ENCODE peak calls at places on chromosomes 3 and 15, in six cellular contexts. One of them, this sample, is unnamed.

GRCh38 chr3:153829596-153830170 is 291.5 kb upstream of the ARHGEF26 start:
- DNase-seq in lower leg skin: no peak
- DNase-seq in psoas muscle: no peak
- DNase-seq in cardiac muscle cell: no peak
- DNase-seq in testis: no peak
- DNase-seq in omental fat pad: no peak
- DNase-seq in this sample: no peak

GRCh38 chr15:37951999-37952398 is 17.6 kb downstream of the TMCO5A start:
- DNase-seq in cardiac muscle cell: no peak
- DNase-seq in lower leg skin: no peak
- DNase-seq in testis: no peak
- DNase-seq in omental fat pad: no peak
- DNase-seq in psoas muscle: no peak
- DNase-seq in this sample: no peak

GRCh38 chr3:133531981-133532380 is 41.5 kb upstream of the CDV3 start:
- DNase-seq in omental fat pad: no peak
- DNase-seq in lower leg skin: no peak
- DNase-seq in psoas muscle: no peak
- DNase-seq in cardiac muscle cell: no peak
- DNase-seq in testis: no peak
- DNase-seq in this sample: no peak

GRCh38 chr3:10408680-10409079 is 87.8 kb upstream of the SEC13 start:
- DNase-seq in omental fat pad: no peak
- DNase-seq in lower leg skin: no peak
- DNase-seq in psoas muscle: no peak
- DNase-seq in testis: no peak
- DNase-seq in cardiac muscle cell: no peak
- DNase-seq in this sample: no peak

GRCh38 chr3:71191031-71191482 is 392.5 kb downstream of the FOXP1 start:
- DNase-seq in omental fat pad: no peak
- DNase-seq in lower leg skin: no peak
- DNase-seq in psoas muscle: no peak
- DNase-seq in cardiac muscle cell: no peak
- DNase-seq in testis: no peak
- DNase-seq in this sample: no peak

GRCh38 chr15:50907866-50908208 is 646 bp upstream of the AP4E1 start:
- DNase-seq in lower leg skin: peak; percentile 56
- DNase-seq in omental fat pad: peak; percentile 28
- DNase-seq in testis: peak; percentile 70
- DNase-seq in cardiac muscle cell: peak; percentile 46
- DNase-seq in psoas muscle: no peak
- DNase-seq in this sample: no peak

GRCh38 chr15:42921049-42921731 is 612 bp upstream of the TTBK2 start:
- DNase-seq in psoas muscle: peak; percentile 29
- DNase-seq in omental fat pad: no peak
- DNase-seq in testis: peak; percentile 60
- DNase-seq in lower leg skin: peak; percentile 30
- DNase-seq in cardiac muscle cell: no peak
- DNase-seq in this sample: peak; percentile 24

GRCh38 chr3:127107002-127107401 is 85.9 kb upstream of the PRR23E start:
- DNase-seq in cardiac muscle cell: no peak
- DNase-seq in lower leg skin: no peak
- DNase-seq in psoas muscle: no peak
- DNase-seq in omental fat pad: no peak
- DNase-seq in testis: no peak
- DNase-seq in this sample: no peak

GRCh38 chr15:61916104-61916503 is 144.1 kb downstream of the VPS13C start:
- DNase-seq in cardiac muscle cell: peak; percentile 12
- DNase-seq in lower leg skin: no peak
- DNase-seq in psoas muscle: no peak
- DNase-seq in omental fat pad: no peak
- DNase-seq in testis: no peak
- DNase-seq in this sample: no peak

GRCh38 chr3:115784739-115785571 is 161.6 kb downstream of the GAP43 start:
- DNase-seq in omental fat pad: no peak
- DNase-seq in lower leg skin: no peak
- DNase-seq in cardiac muscle cell: peak; percentile 15
- DNase-seq in testis: no peak
- DNase-seq in psoas muscle: no peak
- DNase-seq in this sample: no peak

DNA sequence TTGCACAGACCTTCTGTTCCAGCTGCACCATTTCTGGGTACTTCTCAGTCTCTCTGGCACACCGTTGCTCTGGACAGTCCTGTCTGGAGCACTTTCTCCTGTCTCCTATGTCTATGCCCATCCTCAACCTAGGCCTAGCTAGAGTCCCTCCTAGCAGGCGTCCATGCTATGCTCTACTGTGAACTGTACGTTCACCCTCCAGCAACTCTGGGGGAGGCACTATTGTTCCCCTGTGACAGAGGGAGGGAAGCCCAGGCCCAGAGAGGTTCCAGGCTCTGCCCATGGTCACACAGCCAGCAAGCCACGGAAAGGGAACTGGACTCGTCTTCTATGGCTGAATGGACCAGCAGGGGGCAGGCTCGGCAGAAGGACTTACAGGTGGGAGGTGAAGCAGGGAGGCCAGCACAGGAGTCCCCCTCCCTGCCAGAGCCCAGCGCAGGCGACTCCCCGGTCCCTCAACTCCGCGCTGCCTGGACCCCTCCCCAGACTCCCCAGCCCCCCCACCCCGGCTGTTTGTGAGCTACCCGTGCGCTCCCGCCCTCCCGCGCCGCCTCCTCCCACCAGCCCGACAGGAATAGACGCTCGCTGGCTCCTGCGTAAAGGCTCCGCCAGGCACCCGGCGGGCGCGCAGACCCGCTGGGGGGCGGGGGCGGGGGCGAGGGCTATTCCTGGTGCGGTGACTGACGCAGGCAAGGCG is 1.7 kb upstream of the LINGO1 start:
- DNase-seq in cardiac muscle cell: peak; percentile 79
- DNase-seq in lower leg skin: no peak
- DNase-seq in testis: peak; percentile 88
- DNase-seq in psoas muscle: peak; percentile 50
- DNase-seq in omental fat pad: peak; percentile 33
- DNase-seq in this sample: peak; percentile 31
- TF ChIP-seq CTCF in cardiac muscle cell: peak; percentile 64
- TF ChIP-seq CTCF in lower leg skin: no peak
- TF ChIP-seq CTCF in testis: peak; percentile 41
- TF ChIP-seq CTCF in psoas muscle: peak; percentile 34
- TF ChIP-seq CTCF in omental fat pad: no peak
- TF ChIP-seq CTCF in this sample: peak; percentile 24

GRCh38 chr3:101134331-101134730 is 141.1 kb upstream of the ABI3BP start:
- DNase-seq in cardiac muscle cell: no peak
- DNase-seq in omental fat pad: no peak
- DNase-seq in testis: no peak
- DNase-seq in psoas muscle: no peak
- DNase-seq in lower leg skin: no peak
- DNase-seq in this sample: no peak

GRCh38 chr3:101127991-101128390 is 134.8 kb upstream of the ABI3BP start:
- DNase-seq in testis: no peak
- DNase-seq in psoas muscle: no peak
- DNase-seq in cardiac muscle cell: no peak
- DNase-seq in lower leg skin: no peak
- DNase-seq in omental fat pad: no peak
- DNase-seq in this sample: no peak

GRCh38 chr3:101133638-101134037 is 140.4 kb upstream of the ABI3BP start:
- DNase-seq in psoas muscle: no peak
- DNase-seq in lower leg skin: no peak
- DNase-seq in cardiac muscle cell: no peak
- DNase-seq in testis: no peak
- DNase-seq in omental fat pad: no peak
- DNase-seq in this sample: no peak

GRCh38 chr3:101128786-101129185 is 135.6 kb upstream of the ABI3BP start:
- DNase-seq in cardiac muscle cell: no peak
- DNase-seq in omental fat pad: no peak
- DNase-seq in psoas muscle: no peak
- DNase-seq in testis: no peak
- DNase-seq in lower leg skin: no peak
- DNase-seq in this sample: no peak

DNA sequence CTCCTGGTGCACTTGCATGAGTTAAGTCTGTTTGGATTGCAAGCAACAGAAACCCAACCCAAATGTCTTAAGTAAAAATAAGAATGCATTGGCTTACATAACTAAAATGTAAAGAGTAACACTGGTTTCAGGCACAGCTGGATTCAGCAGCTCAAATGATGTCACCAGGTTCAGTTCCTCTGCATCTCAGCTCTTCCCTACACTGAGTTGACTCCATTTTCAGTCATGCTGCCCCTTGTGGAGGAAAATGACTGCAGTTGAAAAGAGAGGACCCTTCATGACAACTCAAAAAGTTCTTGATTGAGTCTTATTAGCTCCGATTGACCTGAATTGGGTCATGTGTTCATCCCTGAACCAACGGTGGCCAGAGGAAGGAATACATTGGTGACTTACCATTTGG is 138.5 kb upstream of the ABI3BP start:
- DNase-seq in testis: no peak
- DNase-seq in omental fat pad: no peak
- DNase-seq in psoas muscle: no peak
- DNase-seq in cardiac muscle cell: no peak
- DNase-seq in lower leg skin: no peak
- DNase-seq in this sample: no peak
- TF ChIP-seq CTCF in testis: no peak
- TF ChIP-seq CTCF in omental fat pad: no peak
- TF ChIP-seq CTCF in psoas muscle: no peak
- TF ChIP-seq CTCF in cardiac muscle cell: no peak
- TF ChIP-seq CTCF in lower leg skin: no peak
- TF ChIP-seq CTCF in this sample: no peak

DNA sequence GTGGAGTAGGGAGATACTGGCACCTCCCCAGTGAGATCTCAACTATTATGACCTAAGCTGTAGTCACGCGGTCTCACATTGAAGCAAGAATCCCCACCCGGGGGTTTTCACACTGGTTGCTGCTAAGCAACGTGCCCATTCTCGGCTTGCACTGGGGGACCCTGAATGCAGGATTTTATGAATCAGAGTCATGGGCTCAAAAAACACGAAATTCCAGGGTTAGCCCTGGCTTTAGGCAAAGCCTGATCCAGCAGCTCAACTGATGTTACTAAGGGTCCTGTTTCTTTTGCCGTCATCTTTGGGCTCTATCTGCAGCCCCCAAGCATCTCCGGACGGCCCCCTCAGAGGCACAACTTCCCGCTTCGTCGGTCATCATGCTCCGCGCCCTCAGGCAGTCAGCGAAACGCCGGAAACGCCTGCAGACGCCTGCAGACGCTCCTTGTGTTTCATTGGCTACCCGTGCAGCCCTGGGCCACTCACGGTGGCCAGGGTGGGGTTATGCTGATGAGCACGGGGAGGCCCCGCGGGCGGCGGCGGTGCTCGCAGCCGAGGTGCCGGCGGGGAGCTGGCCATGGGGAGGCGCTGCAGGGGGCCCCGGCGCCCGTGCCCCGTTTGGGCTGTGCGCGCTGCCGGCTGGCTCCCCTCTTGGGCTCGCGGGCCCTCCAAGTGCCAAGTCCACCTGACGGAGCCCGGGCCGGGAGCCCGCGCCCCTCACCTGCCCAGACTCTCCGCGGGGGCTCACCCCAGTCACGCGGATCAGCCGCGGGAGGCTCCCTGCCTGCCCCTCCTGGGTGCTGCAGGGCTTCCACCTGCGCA is 25.8 kb downstream of the EFCC1 start:
- DNase-seq in omental fat pad: peak; percentile 72
- DNase-seq in psoas muscle: peak; percentile 88
- DNase-seq in testis: peak; percentile 94
- DNase-seq in lower leg skin: peak; percentile 85
- DNase-seq in cardiac muscle cell: peak; percentile 94
- DNase-seq in this sample: peak; percentile 90
- TF ChIP-seq CTCF in omental fat pad: peak; percentile 42
- TF ChIP-seq CTCF in psoas muscle: peak; percentile 62
- TF ChIP-seq CTCF in testis: peak; percentile 67
- TF ChIP-seq CTCF in lower leg skin: no peak
- TF ChIP-seq CTCF in cardiac muscle cell: peak; percentile 39
- TF ChIP-seq CTCF in this sample: peak; percentile 88

GRCh38 chr3:172303941-172304558 is 144.2 kb downstream of the GHSR start:
- DNase-seq in lower leg skin: no peak
- DNase-seq in testis: no peak
- DNase-seq in omental fat pad: no peak
- DNase-seq in psoas muscle: no peak
- DNase-seq in cardiac muscle cell: no peak
- DNase-seq in this sample: no peak
- TF ChIP-seq CTCF in lower leg skin: no peak
- TF ChIP-seq CTCF in testis: no peak
- TF ChIP-seq CTCF in omental fat pad: no peak
- TF ChIP-seq CTCF in psoas muscle: peak; percentile 10
- TF ChIP-seq CTCF in cardiac muscle cell: peak; percentile 25
- TF ChIP-seq CTCF in this sample: no peak